ENCODE peak calls at places on chromosomes 7 and 10, in nine cellular contexts. One of them, this sample, is unnamed.

GRCh38 chr7:18637516-18637915 is 142.0 kb downstream of the HDAC9 start:
- DNase-seq in fibroblast of lung: no peak
- DNase-seq in heart left ventricle: no peak
- DNase-seq in cardiac muscle cell: no peak
- DNase-seq in heart right ventricle: no peak
- DNase-seq in psoas muscle: no peak
- DNase-seq in left lung: no peak
- DNase-seq in WERI-Rb-1: no peak
- DNase-seq in uterus: no peak
- DNase-seq in this sample: no peak

GRCh38 chr10:110504111-110504735 is 6.5 kb downstream of the DUSP5 start:
- DNase-seq in fibroblast of lung: peak; percentile 81
- DNase-seq in heart left ventricle: peak; percentile 65
- DNase-seq in WERI-Rb-1: no peak
- DNase-seq in uterus: peak; percentile 65
- DNase-seq in heart right ventricle: no peak
- DNase-seq in psoas muscle: peak; percentile 36
- DNase-seq in left lung: no peak
- DNase-seq in cardiac muscle cell: no peak
- DNase-seq in this sample: no peak

GRCh38 chr10:63901228-63901627 is 380.0 kb downstream of the REEP3 start:
- DNase-seq in heart right ventricle: no peak
- DNase-seq in heart left ventricle: no peak
- DNase-seq in left lung: no peak
- DNase-seq in fibroblast of lung: no peak
- DNase-seq in psoas muscle: no peak
- DNase-seq in WERI-Rb-1: peak; percentile 17
- DNase-seq in cardiac muscle cell: no peak
- DNase-seq in uterus: no peak
- DNase-seq in this sample: no peak

GRCh38 chr7:110664798-110665197 is 426.1 kb upstream of the LRRN3 start:
- DNase-seq in heart right ventricle: no peak
- DNase-seq in uterus: no peak
- DNase-seq in psoas muscle: no peak
- DNase-seq in WERI-Rb-1: no peak
- DNase-seq in heart left ventricle: no peak
- DNase-seq in cardiac muscle cell: no peak
- DNase-seq in fibroblast of lung: no peak
- DNase-seq in left lung: no peak
- DNase-seq in this sample: no peak

GRCh38 chr10:12501324-12501723 is 152.0 kb downstream of the CAMK1D start:
- DNase-seq in heart right ventricle: no peak
- DNase-seq in cardiac muscle cell: no peak
- DNase-seq in psoas muscle: no peak
- DNase-seq in heart left ventricle: no peak
- DNase-seq in uterus: no peak
- DNase-seq in left lung: no peak
- DNase-seq in WERI-Rb-1: no peak
- DNase-seq in fibroblast of lung: no peak
- DNase-seq in this sample: no peak

GRCh38 chr7:103573479-103574058 is 127.6 kb upstream of the SLC26A5 start:
- DNase-seq in WERI-Rb-1: no peak
- DNase-seq in left lung: no peak
- DNase-seq in heart right ventricle: no peak
- DNase-seq in psoas muscle: no peak
- DNase-seq in cardiac muscle cell: peak; percentile 32
- DNase-seq in fibroblast of lung: peak; percentile 35
- DNase-seq in uterus: no peak
- DNase-seq in heart left ventricle: no peak
- DNase-seq in this sample: no peak

GRCh38 chr7:131625817-131626372 is 69.5 kb upstream of the PODXL start:
- DNase-seq in psoas muscle: peak; percentile 55
- DNase-seq in heart right ventricle: peak; percentile 53
- DNase-seq in cardiac muscle cell: peak; percentile 51
- DNase-seq in fibroblast of lung: peak; percentile 83
- DNase-seq in uterus: peak; percentile 59
- DNase-seq in left lung: peak; percentile 55
- DNase-seq in heart left ventricle: peak; percentile 72
- DNase-seq in WERI-Rb-1: peak; percentile 78
- DNase-seq in this sample: peak; percentile 80

GRCh38 chr10:75736889-75737610 is 305.6 kb downstream of the LRMDA start:
- DNase-seq in uterus: no peak
- DNase-seq in psoas muscle: no peak
- DNase-seq in heart left ventricle: no peak
- DNase-seq in fibroblast of lung: peak; percentile 4
- DNase-seq in heart right ventricle: no peak
- DNase-seq in cardiac muscle cell: no peak
- DNase-seq in WERI-Rb-1: no peak
- DNase-seq in left lung: peak; percentile 52
- DNase-seq in this sample: no peak

GRCh38 chr10:62817763-62818425 is 1.7 kb upstream of the EGR2 start:
- DNase-seq in psoas muscle: peak; percentile 74
- DNase-seq in WERI-Rb-1: peak; percentile 71
- DNase-seq in heart left ventricle: peak; percentile 75
- DNase-seq in heart right ventricle: peak; percentile 77
- DNase-seq in left lung: peak; percentile 96
- DNase-seq in uterus: peak; percentile 52
- DNase-seq in cardiac muscle cell: peak; percentile 89
- DNase-seq in fibroblast of lung: peak; percentile 79
- DNase-seq in this sample: peak; percentile 91

DNA sequence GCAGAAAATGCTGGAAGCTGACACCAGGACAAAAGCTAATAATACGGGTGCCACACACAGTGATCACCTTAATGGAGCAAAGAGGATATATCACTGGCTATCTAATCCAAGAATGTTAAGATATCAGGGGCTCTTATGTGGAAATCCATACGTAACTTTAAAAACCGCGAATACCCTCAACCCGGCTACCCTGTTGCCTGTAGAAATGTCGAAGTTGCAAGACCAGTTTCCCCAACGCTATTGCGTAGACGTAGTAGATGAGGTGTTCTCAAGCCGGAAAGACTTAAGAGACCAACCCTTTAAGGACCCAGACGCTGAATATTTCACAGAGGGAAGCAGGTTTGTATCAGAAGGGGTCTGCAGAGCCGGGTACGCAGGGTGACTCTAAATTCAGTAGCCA is 7.9 kb upstream of the CYREN start:
- DNase-seq in WERI-Rb-1: no peak
- DNase-seq in uterus: no peak
- DNase-seq in cardiac muscle cell: no peak
- DNase-seq in heart right ventricle: no peak
- DNase-seq in fibroblast of lung: no peak
- DNase-seq in heart left ventricle: no peak
- DNase-seq in left lung: no peak
- DNase-seq in psoas muscle: no peak
- DNase-seq in this sample: no peak
- H3K27ac ChIP-seq in WERI-Rb-1: no peak overlapping the region
- H3K27ac ChIP-seq in uterus: no peak overlapping the region
- H3K27ac ChIP-seq in cardiac muscle cell: no peak overlapping the region
- H3K27ac ChIP-seq in heart right ventricle: no peak overlapping the region
- H3K27ac ChIP-seq in fibroblast of lung: no peak overlapping the region
- H3K27ac ChIP-seq in heart left ventricle: no peak overlapping the region
- H3K27ac ChIP-seq in left lung: no peak overlapping the region
- H3K27ac ChIP-seq in psoas muscle: no peak overlapping the region
- H3K27ac ChIP-seq in this sample: no peak overlapping the region

GRCh38 chr10:99419688-99420087 is 10.7 kb downstream of the GOT1 start:
- DNase-seq in WERI-Rb-1: no peak
- DNase-seq in heart right ventricle: no peak
- DNase-seq in psoas muscle: no peak
- DNase-seq in left lung: no peak
- DNase-seq in fibroblast of lung: no peak
- DNase-seq in uterus: no peak
- DNase-seq in heart left ventricle: no peak
- DNase-seq in cardiac muscle cell: no peak
- DNase-seq in this sample: no peak

GRCh38 chr10:99425204-99425603 is 5.2 kb downstream of the GOT1 start:
- DNase-seq in cardiac muscle cell: no peak
- DNase-seq in left lung: no peak
- DNase-seq in fibroblast of lung: no peak
- DNase-seq in psoas muscle: no peak
- DNase-seq in uterus: no peak
- DNase-seq in heart left ventricle: no peak
- DNase-seq in WERI-Rb-1: no peak
- DNase-seq in heart right ventricle: no peak
- DNase-seq in this sample: no peak

GRCh38 chr10:99421233-99421739 is 9.1 kb downstream of the GOT1 start:
- DNase-seq in left lung: no peak
- DNase-seq in heart right ventricle: no peak
- DNase-seq in WERI-Rb-1: no peak
- DNase-seq in uterus: no peak
- DNase-seq in fibroblast of lung: no peak
- DNase-seq in heart left ventricle: no peak
- DNase-seq in psoas muscle: no peak
- DNase-seq in cardiac muscle cell: no peak
- DNase-seq in this sample: no peak

GRCh38 chr10:99418910-99419624 is 11.4 kb downstream of the GOT1 start:
- DNase-seq in cardiac muscle cell: no peak
- DNase-seq in uterus: no peak
- DNase-seq in heart left ventricle: no peak
- DNase-seq in WERI-Rb-1: no peak
- DNase-seq in psoas muscle: no peak
- DNase-seq in left lung: no peak
- DNase-seq in fibroblast of lung: no peak
- DNase-seq in heart right ventricle: no peak
- DNase-seq in this sample: no peak

GRCh38 chr10:99422697-99423096 is 7.7 kb downstream of the GOT1 start:
- DNase-seq in left lung: no peak
- DNase-seq in heart right ventricle: no peak
- DNase-seq in psoas muscle: no peak
- DNase-seq in WERI-Rb-1: no peak
- DNase-seq in cardiac muscle cell: no peak
- DNase-seq in uterus: no peak
- DNase-seq in fibroblast of lung: no peak
- DNase-seq in heart left ventricle: no peak
- DNase-seq in this sample: no peak
- H3K9me3 ChIP-seq in left lung: no peaks in the 10 kb centered on the region
- H3K9me3 ChIP-seq in heart right ventricle: no peaks in the 10 kb centered on the region
- H3K9me3 ChIP-seq in psoas muscle: no peaks in the 10 kb centered on the region
- H3K9me3 ChIP-seq in WERI-Rb-1: no peaks in the 10 kb centered on the region
- H3K9me3 ChIP-seq in cardiac muscle cell: no peaks in the 10 kb centered on the region
- H3K9me3 ChIP-seq in uterus: no peaks in the 10 kb centered on the region
- H3K9me3 ChIP-seq in fibroblast of lung: no peaks in the 10 kb centered on the region
- H3K9me3 ChIP-seq in heart left ventricle: no peaks in the 10 kb centered on the region
- H3K9me3 ChIP-seq in this sample: no peaks in the 10 kb centered on the region

DNA sequence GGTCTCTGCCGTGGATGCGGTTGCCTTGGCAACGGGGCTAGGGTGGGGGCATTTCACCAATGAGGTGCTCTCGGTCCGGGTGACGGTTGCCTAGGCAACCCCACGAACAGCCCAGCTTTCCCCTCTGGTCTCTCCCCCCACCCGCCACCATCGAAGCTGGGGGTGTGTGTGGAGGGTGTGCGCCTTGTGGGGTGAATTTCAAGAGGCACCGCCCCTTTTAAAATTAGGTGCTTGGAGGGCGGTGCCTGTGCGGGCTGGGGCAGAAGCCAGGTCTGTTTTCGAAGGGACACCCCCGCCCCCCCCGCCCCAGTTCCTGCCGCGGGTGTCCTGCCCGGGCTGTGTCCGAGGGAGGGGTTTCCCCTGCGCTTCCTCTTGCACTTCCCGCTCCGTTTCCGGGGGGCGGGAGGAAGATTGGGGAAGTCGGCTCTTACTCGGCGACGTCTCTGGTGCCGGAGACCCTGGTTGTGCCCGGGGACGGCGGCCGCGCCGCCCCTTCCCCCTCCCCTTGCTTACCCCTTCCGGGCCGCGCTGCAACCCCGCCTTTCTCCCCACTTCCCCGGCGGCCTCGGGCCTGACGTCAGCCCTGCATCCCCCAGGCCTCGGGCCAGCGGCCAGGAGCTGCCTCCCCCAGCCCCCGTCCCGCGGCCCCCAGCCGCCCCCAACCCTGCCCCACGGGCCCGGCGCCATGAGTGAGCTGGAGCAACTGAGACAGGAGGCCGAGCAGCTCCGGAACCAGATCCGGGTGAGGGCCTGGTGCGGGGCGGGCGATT is 2.2 kb downstream of the GNB2 start:
- DNase-seq in fibroblast of lung: peak; percentile 71
- DNase-seq in cardiac muscle cell: peak; percentile 34
- DNase-seq in uterus: peak; percentile 83
- DNase-seq in left lung: peak; percentile 96
- DNase-seq in WERI-Rb-1: peak; percentile 44
- DNase-seq in heart left ventricle: peak; percentile 88
- DNase-seq in psoas muscle: peak; percentile 85
- DNase-seq in heart right ventricle: peak; percentile 84
- DNase-seq in this sample: peak; percentile 92
- H3K4me3 ChIP-seq in fibroblast of lung: peak overlapping the region; percentile 82
- H3K4me3 ChIP-seq in cardiac muscle cell: peak overlapping the region; percentile 96
- H3K4me3 ChIP-seq in uterus: peak overlapping the region; percentile 76
- H3K4me3 ChIP-seq in left lung: peak overlapping the region; percentile 95
- H3K4me3 ChIP-seq in WERI-Rb-1: peak overlapping the region; percentile 94
- H3K4me3 ChIP-seq in heart left ventricle: peak overlapping the region; percentile 85
- H3K4me3 ChIP-seq in psoas muscle: peak overlapping the region; percentile 92
- H3K4me3 ChIP-seq in heart right ventricle: peak overlapping the region; percentile 97
- H3K4me3 ChIP-seq in this sample: peak overlapping the region; percentile 75

GRCh38 chr7:43391518-43391917 is 191.4 kb upstream of the STK17A start:
- DNase-seq in cardiac muscle cell: peak; percentile 3
- DNase-seq in heart left ventricle: no peak
- DNase-seq in heart right ventricle: no peak
- DNase-seq in fibroblast of lung: no peak
- DNase-seq in left lung: no peak
- DNase-seq in WERI-Rb-1: no peak
- DNase-seq in psoas muscle: no peak
- DNase-seq in uterus: no peak
- DNase-seq in this sample: no peak

GRCh38 chr7:43392638-43393037 is 190.3 kb upstream of the STK17A start:
- DNase-seq in fibroblast of lung: no peak
- DNase-seq in uterus: no peak
- DNase-seq in heart left ventricle: no peak
- DNase-seq in cardiac muscle cell: no peak
- DNase-seq in WERI-Rb-1: no peak
- DNase-seq in heart right ventricle: no peak
- DNase-seq in psoas muscle: no peak
- DNase-seq in left lung: no peak
- DNase-seq in this sample: no peak

GRCh38 chr7:43385856-43386255 is 197.1 kb upstream of the STK17A start:
- DNase-seq in heart left ventricle: no peak
- DNase-seq in cardiac muscle cell: no peak
- DNase-seq in psoas muscle: no peak
- DNase-seq in left lung: no peak
- DNase-seq in heart right ventricle: no peak
- DNase-seq in WERI-Rb-1: no peak
- DNase-seq in fibroblast of lung: peak; percentile 78
- DNase-seq in uterus: no peak
- DNase-seq in this sample: no peak

GRCh38 chr7:43394441-43395130 is 188.3 kb upstream of the STK17A start:
- DNase-seq in heart right ventricle: no peak
- DNase-seq in heart left ventricle: no peak
- DNase-seq in left lung: no peak
- DNase-seq in WERI-Rb-1: no peak
- DNase-seq in psoas muscle: no peak
- DNase-seq in uterus: no peak
- DNase-seq in fibroblast of lung: peak; percentile 85
- DNase-seq in cardiac muscle cell: no peak
- DNase-seq in this sample: no peak

GRCh38 chr7:43390601-43391000 is 192.3 kb upstream of the STK17A start:
- DNase-seq in left lung: no peak
- DNase-seq in uterus: no peak
- DNase-seq in cardiac muscle cell: no peak
- DNase-seq in heart right ventricle: no peak
- DNase-seq in psoas muscle: no peak
- DNase-seq in heart left ventricle: no peak
- DNase-seq in fibroblast of lung: no peak
- DNase-seq in WERI-Rb-1: no peak
- DNase-seq in this sample: no peak
- H3K27ac ChIP-seq in left lung: no peak overlapping the region
- H3K27ac ChIP-seq in uterus: no peak overlapping the region
- H3K27ac ChIP-seq in cardiac muscle cell: no peak overlapping the region
- H3K27ac ChIP-seq in heart right ventricle: no peak overlapping the region
- H3K27ac ChIP-seq in psoas muscle: no peak overlapping the region
- H3K27ac ChIP-seq in heart left ventricle: no peak overlapping the region
- H3K27ac ChIP-seq in fibroblast of lung: no peak overlapping the region
- H3K27ac ChIP-seq in WERI-Rb-1: no peak overlapping the region
- H3K27ac ChIP-seq in this sample: no peak overlapping the region